ENCODE peak calls at places on chromosomes 11 and 22, in nine cellular contexts. U, D, A, Q, S, E, O, V and J are unnamed samples.

GRCh38 chr22:31945478-31945815 is 1.1 kb downstream of the YWHAH start:
- DNase-seq in U (no peak), D (no peak), A (no peak), Q (no peak), S (no peak), E (no peak), O (no peak), V (no peak), J (no peak)

GRCh38 chr22:30823015-30823370 is 128.3 kb downstream of the OSBP2 start:
- DNase-seq in U (peak), D (no peak), A (peak), Q (peak), S (no peak), E (no peak), O (peak), V (no peak), J (no peak)

GRCh38 chr22:41699264-41700104 is at the start of gene MEI1:
- DNase-seq in U (peak), D (peak), A (peak), Q (peak), S (peak), E (peak), O (peak), V (peak), J (no peak)

GRCh38 chr11:57639321-57640067 is 10.2 kb downstream of the YPEL4 start:
- DNase-seq in U (peak), D (peak), A (no peak), Q (peak), S (no peak), E (peak), O (peak), V (peak), J (no peak)

GRCh38 chr11:104043678-104044239 is 7.3 kb downstream of the DDI1 start:
- DNase-seq in U (peak), D (peak), A (no peak), Q (no peak), S (no peak), E (peak), O (no peak), V (peak), J (no peak)

GRCh38 chr11:3950996-3951662 is 95.7 kb downstream of the STIM1 start:
- DNase-seq in U (peak), D (peak), A (no peak), Q (no peak), S (no peak), E (peak), O (no peak), V (peak), J (no peak)

GRCh38 chr22:32837803-32838202 is 36.3 kb downstream of the TIMP3 start:
- DNase-seq in U (no peak), D (no peak), A (no peak), Q (no peak), S (no peak), E (no peak), O (no peak), V (no peak), J (no peak)

GRCh38 chr11:5123802-5124521 is 14.2 kb downstream of the OR52A5 start:
- DNase-seq in U (peak), D (peak), A (no peak), Q (peak), S (peak), E (peak), O (peak), V (peak), J (peak)

GRCh38 chr11:47797633-47798032 is 30.5 kb upstream of the FNBP4 start:
- DNase-seq in U (peak), D (peak), A (no peak), Q (no peak), S (no peak), E (peak), O (no peak), V (peak), J (peak)

GRCh38 chr11:61904539-61905048 is 12.8 kb downstream of the RAB3IL1 start:
- DNase-seq in U (no peak), D (no peak), A (peak), Q (no peak), S (no peak), E (no peak), O (peak), V (no peak), J (no peak)

GRCh38 chr22:36583546-36583945 is 54.6 kb upstream of the EIF3D start:
- DNase-seq in U (no peak), D (no peak), A (no peak), Q (no peak), S (no peak), E (no peak), O (no peak), V (no peak), J (no peak)

GRCh38 chr11:18936002-18936673 is 3.1 kb downstream of the MRGPRX1 start:
- DNase-seq in U (no peak), D (no peak), A (no peak), Q (no peak), S (no peak), E (no peak), O (peak), V (no peak), J (no peak)

GRCh38 chr11:8905528-8906165 is 5.3 kb upstream of the AKIP1 start:
- DNase-seq in U (peak), D (peak), A (no peak), Q (no peak), S (no peak), E (peak), O (no peak), V (peak), J (peak)

GRCh38 chr11:47913569-47914244 is 65.6 kb upstream of the NUP160 start:
- DNase-seq in U (no peak), D (no peak), A (no peak), Q (no peak), S (no peak), E (no peak), O (no peak), V (no peak), J (no peak)

GRCh38 chr22:36065775-36066544 is 37.3 kb upstream of the RBFOX2 start:
- DNase-seq in U (peak), D (peak), A (peak), Q (peak), S (peak), E (peak), O (peak), V (peak), J (peak)

GRCh38 chr11:122319842-122320555 is 204.0 kb upstream of the BLID start:
- DNase-seq in U (no peak), D (no peak), A (no peak), Q (no peak), S (peak), E (no peak), O (no peak), V (no peak), J (no peak)

GRCh38 chr22:18152519-18152918 is 2.5 kb downstream of the USP18 start:
- DNase-seq in U (no peak), D (no peak), A (peak), Q (no peak), S (no peak), E (no peak), O (no peak), V (no peak), J (no peak)

GRCh38 chr11:78231962-78232459 is 43.3 kb downstream of the USP35 start:
- DNase-seq in U (peak), D (peak), A (no peak), Q (no peak), S (no peak), E (peak), O (no peak), V (peak), J (peak)

GRCh38 chr22:32325811-32326237 is 31.8 kb upstream of the RFPL3 start:
- DNase-seq in U (no peak), D (no peak), A (peak), Q (no peak), S (no peak), E (no peak), O (peak), V (no peak), J (no peak)

GRCh38 chr11:20966489-20966888 is 297.1 kb downstream of the NELL1 start:
- DNase-seq in U (no peak), D (no peak), A (no peak), Q (no peak), S (no peak), E (no peak), O (peak), V (no peak), J (no peak)
- TF ChIP-seq CTCF in U (no peak), D (no peak), A (no peak), Q (no peak), S (no peak), E (no peak), O (peak), V (no peak), J (no peak)

GRCh38 chr22:44336962-44337657 is 24.4 kb upstream of the SHISAL1 start:
- DNase-seq in U (no peak), D (no peak), A (no peak), Q (no peak), S (no peak), E (no peak), O (no peak), V (no peak), J (no peak)

GRCh38 chr22:44337658-44338004 is 24.9 kb upstream of the SHISAL1 start:
- DNase-seq in U (peak), D (peak), A (no peak), Q (peak), S (peak), E (peak), O (peak), V (peak), J (peak)

GRCh38 chr22:44333847-44334635 is 21.3 kb upstream of the SHISAL1 start:
- DNase-seq in U (no peak), D (no peak), A (no peak), Q (no peak), S (no peak), E (no peak), O (no peak), V (no peak), J (no peak)

GRCh38 chr22:44335066-44335839 is 22.5 kb upstream of the SHISAL1 start:
- DNase-seq in U (no peak), D (no peak), A (no peak), Q (no peak), S (no peak), E (no peak), O (no peak), V (no peak), J (no peak)

DNA sequence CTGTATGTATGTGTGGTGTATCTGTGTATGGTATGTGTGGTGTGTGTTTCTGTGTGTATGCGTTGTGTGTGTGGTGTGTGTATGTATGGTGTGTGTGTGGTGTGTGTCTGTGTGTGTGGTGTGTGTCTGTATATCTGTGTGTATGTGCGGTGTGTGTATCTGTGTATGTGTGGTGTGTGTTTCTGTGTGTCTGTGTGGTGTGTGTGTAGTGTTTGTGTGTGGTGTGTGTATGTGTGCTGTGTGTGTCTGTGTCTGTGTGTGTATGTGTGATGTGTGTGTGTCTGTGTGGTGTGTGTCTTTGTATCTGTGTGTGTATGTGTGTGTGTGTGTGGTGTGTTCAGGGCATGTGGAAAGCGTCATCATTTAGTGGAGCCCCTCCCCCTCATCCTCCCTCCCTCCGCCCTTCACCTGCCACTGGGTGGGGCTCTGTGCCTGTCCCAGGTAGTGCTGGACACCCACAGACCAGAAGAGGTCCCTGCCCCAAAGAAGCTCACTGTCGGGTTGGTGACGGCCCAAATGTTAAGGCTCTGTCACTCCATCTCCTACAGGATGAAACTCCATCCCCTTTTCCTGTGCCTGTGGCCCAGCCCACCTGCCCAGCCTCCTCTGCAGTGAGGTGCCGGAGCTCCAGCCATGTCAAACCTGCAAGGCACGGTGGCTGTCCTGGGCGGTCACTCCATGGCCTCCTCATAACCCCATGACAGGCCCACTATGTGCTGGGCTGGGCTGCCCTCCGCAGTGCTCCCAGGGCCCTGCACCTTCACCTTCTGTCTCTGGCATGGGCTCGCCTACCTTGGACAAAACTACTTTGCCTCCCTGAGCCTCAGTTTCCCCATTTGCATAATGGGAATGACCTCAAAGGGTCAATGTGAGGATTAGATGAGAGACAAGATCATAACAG is 23.4 kb upstream of the SHISAL1 start:
- DNase-seq in U (no peak), D (no peak), A (no peak), Q (no peak), S (no peak), E (no peak), O (peak), V (no peak), J (peak)
- TF ChIP-seq CTCF in U (no peak), D (no peak), A (no peak), Q (no peak), S (no peak), E (no peak), O (no peak), V (no peak), J (peak)

DNA sequence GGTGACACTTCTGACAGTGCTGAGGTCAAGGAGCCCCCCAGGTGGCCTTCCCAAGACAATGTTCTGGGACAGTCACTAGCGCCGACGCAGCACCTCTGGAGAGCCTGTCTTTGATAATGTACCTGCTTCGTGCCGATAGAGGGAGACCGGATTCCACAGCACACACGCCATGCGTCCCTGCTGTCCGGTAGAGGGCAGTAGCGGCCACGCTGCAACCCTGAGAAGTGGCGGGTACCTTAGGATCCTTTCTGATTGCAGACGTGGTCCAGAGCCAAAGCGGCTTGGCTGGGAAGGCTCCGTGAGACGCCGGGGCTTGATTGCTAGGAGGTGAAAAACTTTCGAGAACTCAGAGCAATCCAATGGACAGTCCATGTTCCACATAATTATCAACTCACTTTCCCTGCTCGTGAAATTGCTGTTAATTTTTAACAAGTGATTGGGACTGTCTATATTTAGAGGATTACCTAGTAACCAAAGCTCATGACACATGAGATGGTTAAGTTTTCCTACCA is 11.4 kb upstream of the BARX2 start:
- DNase-seq in U (peak), D (peak), A (peak), Q (peak), S (peak), E (peak), O (peak), V (peak), J (peak)
- TF ChIP-seq CTCF in U (peak), D (peak), A (peak), Q (peak), S (peak), E (peak), O (peak), V (peak), J (peak)

GRCh38 chr11:72072348-72072747 is 8.0 kb downstream of the NUMA1 start:
- DNase-seq in U (peak), D (peak), A (no peak), Q (no peak), S (no peak), E (peak), O (no peak), V (peak), J (peak)

GRCh38 chr11:72078477-72078876 is 1.9 kb downstream of the NUMA1 start:
- DNase-seq in U (no peak), D (no peak), A (no peak), Q (no peak), S (no peak), E (no peak), O (no peak), V (peak), J (no peak)

GRCh38 chr11:72075756-72076155 is 4.6 kb downstream of the NUMA1 start:
- DNase-seq in U (no peak), D (no peak), A (no peak), Q (no peak), S (no peak), E (no peak), O (no peak), V (no peak), J (no peak)

GRCh38 chr11:72070486-72070885 is 9.9 kb downstream of the NUMA1 start:
- DNase-seq in U (no peak), D (no peak), A (no peak), Q (no peak), S (no peak), E (no peak), O (no peak), V (no peak), J (no peak)

GRCh38 chr11:72075109-72075508 is 5.2 kb downstream of the NUMA1 start:
- DNase-seq in U (peak), D (no peak), A (no peak), Q (no peak), S (no peak), E (peak), O (peak), V (no peak), J (no peak)
- TF ChIP-seq CTCF in U (peak), D (no peak), A (no peak), Q (no peak), S (no peak), E (no peak), O (peak), V (no peak), J (no peak)

GRCh38 chr22:24008022-24008283 is 2.7 kb upstream of the GSTT4 start:
- DNase-seq in U (no peak), D (no peak), A (no peak), Q (no peak), S (no peak), E (no peak), O (no peak), V (no peak), J (no peak)

GRCh38 chr22:24011735-24012068 is 598 bp downstream of the CABIN1 start:
- DNase-seq in U (no peak), D (no peak), A (no peak), Q (no peak), S (no peak), E (no peak), O (no peak), V (peak), J (peak)

GRCh38 chr22:24008381-24009226 is 2.5 kb upstream of the CABIN1 start:
- DNase-seq in U (no peak), D (no peak), A (no peak), Q (no peak), S (no peak), E (no peak), O (no peak), V (no peak), J (no peak)

GRCh38 chr22:24009227-24010017 is 1.7 kb upstream of the CABIN1 start:
- DNase-seq in U (no peak), D (no peak), A (no peak), Q (no peak), S (no peak), E (no peak), O (no peak), V (no peak), J (no peak)

GRCh38 chr22:24010018-24010391 is 1.1 kb upstream of the CABIN1 start:
- DNase-seq in U (no peak), D (no peak), A (no peak), Q (no peak), S (no peak), E (no peak), O (no peak), V (no peak), J (no peak)
- TF ChIP-seq CTCF in U (no peak), D (no peak), A (no peak), Q (no peak), S (no peak), E (no peak), O (no peak), V (no peak), J (no peak)

GRCh38 chr11:14784230-14784629 is 107.8 kb downstream of the CYP2R1 start:
- DNase-seq in U (no peak), D (no peak), A (no peak), Q (no peak), S (no peak), E (no peak), O (no peak), V (no peak), J (no peak)

GRCh38 chr11:14793546-14793945 is 98.5 kb downstream of the CYP2R1 start:
- DNase-seq in U (peak), D (no peak), A (no peak), Q (no peak), S (no peak), E (no peak), O (no peak), V (peak), J (no peak)

GRCh38 chr11:14789879-14790484 is 102.0 kb downstream of the CYP2R1 start:
- DNase-seq in U (peak), D (peak), A (no peak), Q (no peak), S (no peak), E (peak), O (no peak), V (no peak), J (peak)
- TF ChIP-seq CTCF in U (peak), D (peak), A (peak), Q (no peak), S (no peak), E (peak), O (peak), V (peak), J (peak)